ENCODE peak calls at places on chromosome 4, in six cellular contexts. N is breast epithelium, Y is H1, F is tibial nerve, D is body of pancreas, Z is upper lobe of left lung. P is an unnamed sample.

GRCh38 chr4:83639849-83640493 is 104.1 kb downstream of the GPAT3 start:
- DNase-seq in N (no peak), Y (no peak), F (peak; percentile 91), D (peak; percentile 66), Z (no peak), P (peak; percentile 59)

GRCh38 chr4:80140237-80140636 is 57.1 kb upstream of the PRDM8 start:
- DNase-seq in N (no peak), Y (no peak), F (no peak), D (no peak), Z (no peak), P (no peak)

GRCh38 chr4:153283260-153283659 is 61.2 kb upstream of the MND1 start:
- DNase-seq in N (no peak), Y (no peak), F (no peak), D (no peak), Z (no peak), P (no peak)

GRCh38 chr4:184368731-184369130 is 105.6 kb downstream of the IRF2 start:
- DNase-seq in N (no peak), Y (no peak), F (no peak), D (no peak), Z (no peak), P (no peak)

GRCh38 chr4:13653356-13653755 is 25.8 kb upstream of the BOD1L1 start:
- DNase-seq in N (no peak), Y (no peak), F (no peak), D (no peak), Z (no peak), P (no peak)

GRCh38 chr4:102324725-102325124 is 20.6 kb downstream of the SLC39A8 start:
- DNase-seq in N (no peak), Y (no peak), F (no peak), D (no peak), Z (no peak), P (no peak)

GRCh38 chr4:25065901-25066610 is 35.3 kb upstream of the LGI2 start:
- DNase-seq in N (no peak), Y (no peak), F (no peak), D (no peak), Z (no peak), P (no peak)

GRCh38 chr4:76214269-76214628 is 625 bp upstream of the SCARB2 start:
- DNase-seq in N (no peak), Y (no peak), F (no peak), D (no peak), Z (no peak), P (no peak)

GRCh38 chr4:2714071-2714770 is 41.9 kb downstream of the TNIP2 start:
- DNase-seq in N (peak; percentile 52), Y (no peak), F (no peak), D (peak; percentile 48), Z (no peak), P (peak; percentile 48)

GRCh38 chr4:142818009-142818408 is 28.1 kb downstream of the INPP4B start:
- DNase-seq in N (no peak), Y (no peak), F (no peak), D (no peak), Z (no peak), P (no peak)

GRCh38 chr4:3411676-3412075 is 30.1 kb upstream of the HGFAC start:
- DNase-seq in N (no peak), Y (no peak), F (no peak), D (no peak), Z (peak; percentile 67), P (peak; percentile 17)

GRCh38 chr4:67019670-67020069 is 525.6 kb downstream of the CENPC start:
- DNase-seq in N (no peak), Y (no peak), F (no peak), D (no peak), Z (no peak), P (no peak)

GRCh38 chr4:132642196-132642817 is 506.8 kb upstream of the PCDH10 start:
- DNase-seq in N (no peak), Y (peak; percentile 34), F (peak; percentile 22), D (peak; percentile 12), Z (no peak), P (no peak)

GRCh38 chr4:168540086-168540864 is 43.4 kb downstream of the PALLD start:
- DNase-seq in N (no peak), Y (no peak), F (no peak), D (no peak), Z (no peak), P (no peak)

GRCh38 chr4:159360549-159360948 is 257.7 kb downstream of the RAPGEF2 start:
- DNase-seq in N (no peak), Y (no peak), F (no peak), D (no peak), Z (no peak), P (no peak)

GRCh38 chr4:2305766-2306501 is 44.0 kb upstream of the MXD4 start:
- DNase-seq in N (no peak), Y (no peak), F (no peak), D (no peak), Z (no peak), P (no peak)

GRCh38 chr4:57270350-57270749 is 160.2 kb upstream of the IGFBP7 start:
- DNase-seq in N (no peak), Y (no peak), F (no peak), D (no peak), Z (no peak), P (no peak)

GRCh38 chr4:184019667-184020665 is 114.9 kb downstream of the STOX2 start:
- DNase-seq in N (no peak), Y (no peak), F (no peak), D (no peak), Z (no peak), P (no peak)

GRCh38 chr4:78565971-78566372 is 14.4 kb downstream of the ANXA3 start:
- DNase-seq in N (no peak), Y (no peak), F (no peak), D (no peak), Z (no peak), P (no peak)

GRCh38 chr4:1554876-1555265 is 129.2 kb downstream of the FAM53A start:
- DNase-seq in N (peak; percentile 83), Y (no peak), F (no peak), D (no peak), Z (peak; percentile 39), P (no peak)

GRCh38 chr4:153486281-153487151 is 20.4 kb downstream of the TMEM131L start:
- DNase-seq in N (peak; percentile 63), Y (no peak), F (no peak), D (peak; percentile 49), Z (no peak), P (no peak)

GRCh38 chr4:113825272-113825671 is 63.7 kb upstream of the CAMK2D start:
- DNase-seq in N (no peak), Y (no peak), F (no peak), D (no peak), Z (no peak), P (no peak)

GRCh38 chr4:164313899-164314298 is 440.0 kb upstream of the SMIM31 start:
- DNase-seq in N (no peak), Y (no peak), F (no peak), D (no peak), Z (no peak), P (no peak)

GRCh38 chr4:176383273-176384077 is 63.7 kb downstream of the SPCS3 start:
- DNase-seq in N (no peak), Y (no peak), F (no peak), D (no peak), Z (no peak), P (no peak)

DNA sequence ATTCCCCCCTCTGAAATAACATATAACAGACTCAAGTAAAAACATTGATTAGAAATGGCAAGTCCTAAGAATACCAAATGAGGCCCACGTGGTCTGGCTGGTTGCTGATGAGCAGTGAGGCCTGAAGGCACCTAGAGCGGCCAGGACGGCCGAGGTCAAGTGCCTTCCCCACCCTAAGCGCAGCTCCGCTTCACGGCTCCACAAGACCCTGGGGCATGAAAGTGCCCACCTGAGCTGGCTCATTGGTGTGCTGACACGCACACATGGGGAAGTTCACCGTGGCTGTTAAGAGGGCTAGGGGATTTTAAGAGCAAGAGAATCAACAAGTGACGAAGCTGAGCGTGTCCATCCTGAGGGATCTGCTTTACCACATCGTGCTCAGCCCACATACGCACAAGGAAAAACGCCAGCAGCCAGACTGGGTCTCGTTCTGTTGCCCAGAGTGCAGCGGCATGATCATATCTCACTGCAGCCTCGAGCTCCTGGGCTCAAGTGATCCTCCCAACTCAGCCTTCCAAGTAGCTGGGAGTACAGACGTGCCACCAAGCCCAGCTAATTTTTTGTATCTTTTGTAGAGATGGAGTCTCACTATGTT is 22.4 kb downstream of the DCTD start:
- DNase-seq in N (no peak), Y (no peak), F (no peak), D (no peak), Z (peak; percentile 46), P (no peak)
- TF ChIP-seq POLR2A in N (no peak), Y (no peak), F (no peak), D (no peak), Z (no peak), P (no peak)

GRCh38 chr4:116016201-116016600 is 902.8 kb upstream of the NDST4 start:
- DNase-seq in N (peak; percentile 56), Y (no peak), F (no peak), D (peak; percentile 61), Z (no peak), P (no peak)
- H3K9me3 ChIP-seq in N (peaks cover 35% of the 10 kb centered on the region), Y (peaks cover 57% of the 10 kb centered on the region), F (no peaks in the 10 kb centered on the region), D (no peaks in the 10 kb centered on the region), Z (peaks cover 36% of the 10 kb centered on the region), P (no peaks in the 10 kb centered on the region)

DNA sequence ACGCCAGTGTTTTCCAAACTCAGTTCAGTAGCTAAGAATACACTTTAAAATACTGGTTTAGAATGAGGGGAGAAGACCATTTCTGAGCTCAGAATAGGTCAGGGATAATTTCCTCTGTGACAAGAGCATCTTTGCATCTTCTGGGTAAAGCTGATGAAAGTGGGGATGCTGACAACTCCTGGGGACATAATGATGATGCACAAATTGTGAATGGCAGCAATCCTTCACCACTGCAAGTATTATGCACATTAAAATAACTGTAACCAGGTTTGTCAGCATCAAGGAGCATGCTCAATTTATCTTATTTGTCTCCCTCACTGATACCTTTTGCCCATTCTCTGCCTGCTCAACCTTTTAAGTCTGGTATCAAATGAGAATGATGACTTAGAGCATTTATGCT is 248.2 kb downstream of the EPHA5 start:
- DNase-seq in N (no peak), Y (no peak), F (no peak), D (no peak), Z (no peak), P (no peak)
- TF ChIP-seq POLR2A in N (no peak), Y (no peak), F (no peak), D (no peak), Z (no peak), P (no peak)

GRCh38 chr4:17092990-17093880 is 194.8 kb upstream of the LDB2 start:
- DNase-seq in N (no peak), Y (no peak), F (no peak), D (no peak), Z (no peak), P (no peak)

GRCh38 chr4:17095771-17096170 is 197.3 kb upstream of the LDB2 start:
- DNase-seq in N (no peak), Y (no peak), F (no peak), D (no peak), Z (no peak), P (no peak)

GRCh38 chr4:17094209-17094608 is 195.8 kb upstream of the LDB2 start:
- DNase-seq in N (no peak), Y (no peak), F (no peak), D (no peak), Z (no peak), P (no peak)

GRCh38 chr4:17096692-17097091 is 198.2 kb upstream of the LDB2 start:
- DNase-seq in N (no peak), Y (no peak), F (no peak), D (no peak), Z (no peak), P (no peak)

DNA sequence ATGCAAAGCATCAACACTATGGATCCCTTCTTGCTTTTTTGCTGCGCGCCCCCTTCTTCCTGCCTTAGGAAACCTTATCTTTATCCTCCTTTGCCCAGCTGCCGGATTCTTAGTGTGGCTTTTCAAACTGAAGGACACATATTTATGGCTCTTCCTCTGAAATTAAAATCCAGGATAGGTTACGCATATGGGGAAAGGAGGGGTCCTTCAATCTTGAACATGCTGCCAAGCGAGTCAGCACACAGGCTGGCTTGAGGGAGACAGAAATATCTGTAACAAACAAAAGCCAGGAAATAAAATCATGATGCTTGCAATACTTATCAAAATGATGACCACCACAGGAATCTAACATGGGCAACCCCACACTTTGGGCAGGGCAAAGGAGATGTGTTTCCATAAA is 196.4 kb upstream of the LDB2 start:
- DNase-seq in N (no peak), Y (no peak), F (no peak), D (no peak), Z (no peak), P (no peak)
- H3K9me3 ChIP-seq in N (no peaks in the 10 kb centered on the region), Y (no peaks in the 10 kb centered on the region), F (no peaks in the 10 kb centered on the region), D (no peaks in the 10 kb centered on the region), Z (no peaks in the 10 kb centered on the region), P (no peaks in the 10 kb centered on the region)